ENCODE peak calls at places on chromosomes 11 and 22, in four cellular contexts. O, Z, S and U are unnamed samples.

GRCh38 chr11:35464308-35464707 is 45.0 kb upstream of the SLC1A2 start:
- DNase-seq in O (no peak), Z (no peak), S (no peak), U (no peak)

GRCh38 chr11:102762414-102762813 is 18.0 kb downstream of the MMP10 start:
- DNase-seq in O (no peak), Z (no peak), S (no peak), U (no peak)

GRCh38 chr11:121655481-121656332 is 202.9 kb upstream of the SORL1-AS1 start:
- DNase-seq in O (peak), Z (peak), S (peak), U (peak)

GRCh38 chr11:47412152-47412746 is 3.9 kb downstream of the SLC39A13 start:
- DNase-seq in O (no peak), Z (peak), S (peak), U (no peak)

GRCh38 chr22:29621761-29622526 is 18.5 kb downstream of the NF2 start:
- DNase-seq in O (no peak), Z (no peak), S (no peak), U (no peak)

GRCh38 chr11:112806876-112807275 is 154.3 kb upstream of the NCAM1 start:
- DNase-seq in O (no peak), Z (no peak), S (no peak), U (no peak)

GRCh38 chr11:74846770-74847169 is 98.1 kb downstream of the RNF169 start:
- DNase-seq in O (no peak), Z (no peak), S (no peak), U (no peak)

GRCh38 chr22:24894998-24895397 is 51.5 kb downstream of the LHFPL7 start:
- DNase-seq in O (peak), Z (no peak), S (no peak), U (peak)

GRCh38 chr22:40178417-40179409 is 988 bp downstream of the TNRC6B start:
- DNase-seq in O (no peak), Z (peak), S (peak), U (no peak)

GRCh38 chr11:116895053-116895757 is 57.8 kb upstream of the APOA1 start:
- DNase-seq in O (peak), Z (peak), S (no peak), U (no peak)

GRCh38 chr11:126464796-126465195 is 109.3 kb downstream of the ST3GAL4 start:
- DNase-seq in O (no peak), Z (no peak), S (no peak), U (no peak)

GRCh38 chr22:41660416-41660815 is 28.3 kb downstream of the SNU13 start:
- DNase-seq in O (no peak), Z (no peak), S (no peak), U (no peak)

GRCh38 chr22:44550666-44551491 is 52.8 kb upstream of the RTL6 start:
- DNase-seq in O (no peak), Z (no peak), S (no peak), U (no peak)

GRCh38 chr22:37560682-37561208 is 465 bp downstream of the CDC42EP1 start:
- DNase-seq in O (no peak), Z (no peak), S (peak), U (no peak)

GRCh38 chr11:34332524-34332923 is 25.3 kb downstream of the ABTB2 start:
- DNase-seq in O (no peak), Z (no peak), S (no peak), U (no peak)

GRCh38 chr11:28836285-28837081 is 728.3 kb downstream of the METTL15 start:
- DNase-seq in O (no peak), Z (no peak), S (no peak), U (no peak)

GRCh38 chr11:2655834-2656622 is 43.8 kb downstream of the KCNQ1OT1 start:
- DNase-seq in O (no peak), Z (no peak), S (no peak), U (no peak)

GRCh38 chr22:40462195-40462988 is 92.0 kb downstream of the SGSM3 start:
- DNase-seq in O (no peak), Z (no peak), S (peak), U (no peak)

GRCh38 chr22:37485714-37486223 is 415 bp downstream of the MFNG start:
- DNase-seq in O (no peak), Z (no peak), S (no peak), U (no peak)

GRCh38 chr11:86214710-86215109 is 29.8 kb upstream of the EED start:
- DNase-seq in O (no peak), Z (no peak), S (no peak), U (no peak)